ENCODE peak calls at places on chromosomes 5 and 9, in nine cellular contexts. L is tibial artery; F is cardiac muscle cell; K is Karpas-422; U is body of pancreas; T is fibroblast of lung; N is CD8-positive, alpha-beta T cell; A is MM.1S; C is heart right ventricle. X is an unnamed sample.

GRCh38 chr5:2256646-2257288 is 374.0 kb upstream of the IRX4 start:
- DNase-seq in L (no peak), F (no peak), K (no peak), U (no peak), T (no peak), N (no peak), A (no peak), C (no peak), X (no peak)

GRCh38 chr5:169873642-169874041 is 106.7 kb downstream of the INSYN2B start:
- DNase-seq in L (no peak), F (peak; percentile 93), K (no peak), U (no peak), T (peak; percentile 57), N (no peak), A (no peak), C (no peak), X (peak; percentile 61)

GRCh38 chr9:114592356-114592755 is 4.8 kb downstream of the ATP6V1G1 start:
- DNase-seq in L (no peak), F (no peak), K (no peak), U (no peak), T (no peak), N (peak; percentile 53), A (peak; percentile 77), C (no peak), X (no peak)

GRCh38 chr9:13351768-13352386 is 72.4 kb upstream of the MPDZ start:
- DNase-seq in L (no peak), F (peak; percentile 84), K (peak; percentile 70), U (no peak), T (peak; percentile 83), N (no peak), A (peak; percentile 16), C (no peak), X (no peak)

GRCh38 chr9:89850633-89851325 is 246.0 kb downstream of the GADD45G start:
- DNase-seq in L (no peak), F (peak; percentile 14), K (no peak), U (peak; percentile 4), T (peak; percentile 66), N (no peak), A (no peak), C (no peak), X (peak; percentile 76)

GRCh38 chr5:83172655-83173054 is 95.3 kb downstream of the XRCC4 start:
- DNase-seq in L (no peak), F (no peak), K (no peak), U (no peak), T (no peak), N (no peak), A (no peak), C (no peak), X (no peak)

GRCh38 chr5:144547098-144547499 is 376.4 kb downstream of the KCTD16 start:
- DNase-seq in L (no peak), F (no peak), K (no peak), U (no peak), T (no peak), N (no peak), A (no peak), C (no peak), X (no peak)

GRCh38 chr5:169126376-169127043 is 174.4 kb downstream of the SLIT3 start:
- DNase-seq in L (no peak), F (peak; percentile 4), K (no peak), U (no peak), T (no peak), N (no peak), A (no peak), C (no peak), X (no peak)

GRCh38 chr9:108671794-108672193 is 184.0 kb downstream of the ACTL7B start:
- DNase-seq in L (no peak), F (no peak), K (no peak), U (no peak), T (no peak), N (no peak), A (no peak), C (no peak), X (no peak)

GRCh38 chr9:77433675-77434445 is 214.3 kb downstream of the GNA14 start:
- DNase-seq in L (no peak), F (peak; percentile 84), K (peak; percentile 83), U (peak; percentile 63), T (peak; percentile 80), N (peak; percentile 40), A (peak; percentile 38), C (peak; percentile 46), X (peak; percentile 50)

GRCh38 chr5:42494414-42494813 is 71.2 kb downstream of the GHR start:
- DNase-seq in L (no peak), F (peak; percentile 31), K (no peak), U (no peak), T (no peak), N (no peak), A (no peak), C (no peak), X (no peak)

GRCh38 chr9:13388157-13388556 is 108.7 kb upstream of the MPDZ start:
- DNase-seq in L (no peak), F (peak; percentile 60), K (no peak), U (no peak), T (peak; percentile 32), N (no peak), A (no peak), C (no peak), X (no peak)

GRCh38 chr5:91378683-91379601 is 4.2 kb downstream of the ARRDC3 start:
- DNase-seq in L (no peak), F (no peak), K (peak; percentile 57), U (no peak), T (no peak), N (no peak), A (no peak), C (no peak), X (no peak)

GRCh38 chr5:81906086-81906485 is 65.7 kb upstream of the ATG10 start:
- DNase-seq in L (no peak), F (no peak), K (no peak), U (peak; percentile 30), T (no peak), N (no peak), A (no peak), C (peak; percentile 20), X (no peak)

GRCh38 chr9:81989700-81990099 is 1.1 kb downstream of the SPATA31D1 start:
- DNase-seq in L (no peak), F (no peak), K (no peak), U (no peak), T (no peak), N (no peak), A (no peak), C (no peak), X (no peak)

GRCh38 chr5:150411245-150411979 is 1.3 kb downstream of the CD74 start:
- DNase-seq in L (no peak), F (no peak), K (peak; percentile 95), U (peak; percentile 31), T (no peak), N (peak; percentile 68), A (peak; percentile 85), C (no peak), X (no peak)

GRCh38 chr9:114302727-114303126 is 20.2 kb upstream of the ORM1 start:
- DNase-seq in L (peak; percentile 34), F (no peak), K (no peak), U (peak; percentile 4), T (no peak), N (no peak), A (no peak), C (no peak), X (no peak)

DNA sequence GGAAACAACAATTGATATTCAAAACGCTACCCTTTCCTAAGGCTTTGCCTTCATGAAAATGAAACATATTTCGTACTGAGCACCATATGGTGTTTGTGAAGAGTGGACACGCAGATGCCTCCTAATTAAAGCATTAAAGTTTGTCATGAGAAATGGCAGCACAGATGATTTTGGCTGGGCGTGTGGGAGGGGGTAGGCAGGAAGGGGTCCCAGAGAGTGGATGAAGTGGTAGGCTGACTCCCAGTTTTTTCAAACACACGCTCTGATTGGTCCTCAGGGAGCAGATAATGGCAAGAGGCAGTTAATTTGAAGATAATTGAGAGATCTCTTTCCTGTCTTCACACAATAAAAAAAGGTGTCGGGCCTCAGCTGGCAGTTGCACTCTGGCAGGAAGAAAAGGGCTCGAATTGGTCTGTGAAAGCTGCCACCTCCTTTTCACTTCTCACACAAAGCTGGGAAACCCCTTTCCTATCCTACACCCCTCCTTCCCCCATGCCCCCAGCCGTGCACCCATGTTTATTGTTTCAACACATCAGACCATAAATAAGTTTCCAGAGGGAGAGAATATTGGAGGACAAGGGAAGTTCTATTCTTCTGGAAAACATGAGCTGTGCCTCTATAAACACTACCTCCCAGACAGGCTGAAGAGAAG is 429.6 kb downstream of the ARHGEF28 start:
- DNase-seq in L (no peak), F (no peak), K (no peak), U (no peak), T (no peak), N (no peak), A (no peak), C (no peak), X (no peak)
- H3K27ac ChIP-seq in L (no peak overlapping the region), F (no peak overlapping the region), K (no peak overlapping the region), U (no peak overlapping the region), T (no peak overlapping the region), N (no peak overlapping the region), A (no peak overlapping the region), C (no peak overlapping the region), X (no peak overlapping the region)

DNA sequence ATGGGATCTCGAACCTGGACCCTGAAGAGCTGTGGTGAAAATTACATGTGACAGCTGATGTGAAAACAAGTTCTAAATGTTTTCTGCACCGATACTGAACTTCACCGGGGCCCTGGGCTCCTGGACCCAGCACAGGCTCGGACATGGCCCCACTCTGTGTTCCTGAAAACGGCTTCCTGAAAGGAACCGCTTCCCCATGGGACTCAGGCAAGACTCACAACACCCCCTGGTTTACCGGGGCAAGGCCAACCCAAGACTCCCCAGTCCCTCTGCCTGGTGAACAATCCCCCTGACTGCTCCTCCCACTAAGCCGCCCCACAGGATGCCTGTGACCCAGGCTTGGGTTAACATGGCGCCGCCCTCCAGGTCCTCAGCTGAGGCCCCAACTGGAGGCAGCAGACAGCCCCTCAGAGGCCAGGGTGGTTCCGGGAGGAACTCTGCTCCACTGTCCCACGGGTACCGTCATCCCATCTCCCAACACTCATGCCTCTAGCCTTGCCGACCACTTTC is 124.5 kb upstream of the FOXD4L5 start:
- DNase-seq in L (no peak), F (no peak), K (no peak), U (no peak), T (no peak), N (no peak), A (no peak), C (no peak), X (no peak)
- H3K9me3 ChIP-seq in L (no peaks in the 10 kb centered on the region), F (no peaks in the 10 kb centered on the region), K (peaks cover 4% of the 10 kb centered on the region), U (no peaks in the 10 kb centered on the region), T (no peaks in the 10 kb centered on the region), N (no peaks in the 10 kb centered on the region), A (no peaks in the 10 kb centered on the region), C (no peaks in the 10 kb centered on the region), X (no peaks in the 10 kb centered on the region)

DNA sequence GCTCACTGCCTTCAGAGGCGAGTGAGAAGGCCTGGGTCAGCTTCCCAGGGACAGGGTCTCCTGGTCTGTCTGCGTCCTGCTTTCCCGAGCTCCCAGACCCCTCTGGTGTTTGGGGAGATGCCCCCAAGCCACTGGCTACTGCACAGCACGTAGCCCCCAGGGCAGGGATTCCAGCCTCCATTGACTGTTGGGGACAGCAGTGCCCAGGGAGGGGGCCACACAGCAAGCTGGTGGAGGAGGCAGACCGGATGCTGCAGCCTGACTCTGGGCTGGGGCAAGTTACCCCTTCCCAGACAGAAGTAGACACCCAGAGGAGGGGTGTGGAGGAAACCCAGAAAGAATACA is 626 bp upstream of the SARDH start:
- DNase-seq in L (no peak), F (no peak), K (no peak), U (no peak), T (no peak), N (no peak), A (no peak), C (no peak), X (no peak)
- H3K27ac ChIP-seq in L (no peak overlapping the region), F (peak overlapping the region; percentile 38), K (no peak overlapping the region), U (no peak overlapping the region), T (no peak overlapping the region), N (no peak overlapping the region), A (no peak overlapping the region), C (no peak overlapping the region), X (no peak overlapping the region)

GRCh38 chr9:137727716-137728115 is 108.9 kb downstream of the EHMT1 start:
- DNase-seq in L (no peak), F (no peak), K (no peak), U (no peak), T (no peak), N (no peak), A (no peak), C (no peak), X (no peak)
- H3K9me3 ChIP-seq in L (no peaks in the 10 kb centered on the region), F (no peaks in the 10 kb centered on the region), K (peaks cover 15% of the 10 kb centered on the region), U (no peaks in the 10 kb centered on the region), T (no peaks in the 10 kb centered on the region), N (no peaks in the 10 kb centered on the region), A (no peaks in the 10 kb centered on the region), C (no peaks in the 10 kb centered on the region), X (no peaks in the 10 kb centered on the region)

X was measured in psoas muscle.